ENCODE peak calls at places on chromosomes 3 and 15, in six cellular contexts. One of them, this sample, is unnamed.

GRCh38 chr3:71397046-71397445 is 186.5 kb downstream of the FOXP1 start:
- DNase-seq in adrenal gland: peak
- DNase-seq in CD8-positive, alpha-beta memory T cell: no peak
- DNase-seq in OCI-LY7: peak
- DNase-seq in mesendoderm: peak
- DNase-seq in left lung: no peak
- DNase-seq in this sample: no peak

GRCh38 chr15:41377978-41378377 is 24.3 kb downstream of the NDUFAF1 start:
- DNase-seq in left lung: no peak
- DNase-seq in mesendoderm: no peak
- DNase-seq in CD8-positive, alpha-beta memory T cell: no peak
- DNase-seq in OCI-LY7: no peak
- DNase-seq in adrenal gland: no peak
- DNase-seq in this sample: no peak

GRCh38 chr15:51751687-51752683 is 588 bp downstream of the TMOD2 start:
- DNase-seq in CD8-positive, alpha-beta memory T cell: no peak
- DNase-seq in mesendoderm: peak
- DNase-seq in OCI-LY7: no peak
- DNase-seq in adrenal gland: peak
- DNase-seq in left lung: peak
- DNase-seq in this sample: no peak

GRCh38 chr3:108804437-108804836 is 18.1 kb upstream of the TRAT1 start:
- DNase-seq in adrenal gland: no peak
- DNase-seq in OCI-LY7: no peak
- DNase-seq in CD8-positive, alpha-beta memory T cell: no peak
- DNase-seq in left lung: no peak
- DNase-seq in mesendoderm: no peak
- DNase-seq in this sample: no peak

GRCh38 chr15:72365844-72366243 is 10.0 kb downstream of the HEXA start:
- DNase-seq in adrenal gland: no peak
- DNase-seq in CD8-positive, alpha-beta memory T cell: peak
- DNase-seq in mesendoderm: no peak
- DNase-seq in left lung: no peak
- DNase-seq in OCI-LY7: peak
- DNase-seq in this sample: no peak

GRCh38 chr3:127760361-127760760 is 62.0 kb downstream of the MGLL start:
- DNase-seq in OCI-LY7: no peak
- DNase-seq in mesendoderm: no peak
- DNase-seq in CD8-positive, alpha-beta memory T cell: no peak
- DNase-seq in adrenal gland: no peak
- DNase-seq in left lung: no peak
- DNase-seq in this sample: no peak

GRCh38 chr15:51876169-51876568 is 46.7 kb downstream of the TMOD3 start:
- DNase-seq in CD8-positive, alpha-beta memory T cell: no peak
- DNase-seq in left lung: no peak
- DNase-seq in OCI-LY7: no peak
- DNase-seq in mesendoderm: no peak
- DNase-seq in adrenal gland: no peak
- DNase-seq in this sample: no peak

GRCh38 chr3:46019707-46020106 is 7.6 kb downstream of the XCR1 start:
- DNase-seq in adrenal gland: no peak
- DNase-seq in OCI-LY7: no peak
- DNase-seq in mesendoderm: no peak
- DNase-seq in CD8-positive, alpha-beta memory T cell: no peak
- DNase-seq in left lung: no peak
- DNase-seq in this sample: no peak

GRCh38 chr3:43327184-43327950 is 41.0 kb downstream of the SNRK start:
- DNase-seq in left lung: no peak
- DNase-seq in mesendoderm: no peak
- DNase-seq in OCI-LY7: no peak
- DNase-seq in CD8-positive, alpha-beta memory T cell: peak
- DNase-seq in adrenal gland: peak
- DNase-seq in this sample: no peak

GRCh38 chr15:67741313-67741712 is 84.0 kb upstream of the SKOR1 start:
- DNase-seq in adrenal gland: no peak
- DNase-seq in CD8-positive, alpha-beta memory T cell: no peak
- DNase-seq in OCI-LY7: no peak
- DNase-seq in mesendoderm: no peak
- DNase-seq in left lung: no peak
- DNase-seq in this sample: no peak

GRCh38 chr3:101142160-101142559 is 148.9 kb upstream of the ABI3BP start:
- DNase-seq in CD8-positive, alpha-beta memory T cell: no peak
- DNase-seq in OCI-LY7: no peak
- DNase-seq in adrenal gland: no peak
- DNase-seq in left lung: no peak
- DNase-seq in mesendoderm: peak
- DNase-seq in this sample: no peak

GRCh38 chr15:88878720-88879184 is 16.6 kb downstream of the HAPLN3 start:
- DNase-seq in CD8-positive, alpha-beta memory T cell: peak
- DNase-seq in OCI-LY7: peak
- DNase-seq in left lung: peak
- DNase-seq in mesendoderm: peak
- DNase-seq in adrenal gland: peak
- DNase-seq in this sample: no peak

GRCh38 chr3:15592968-15593367 is 8.4 kb downstream of the HACL1 start:
- DNase-seq in mesendoderm: no peak
- DNase-seq in adrenal gland: no peak
- DNase-seq in CD8-positive, alpha-beta memory T cell: no peak
- DNase-seq in left lung: no peak
- DNase-seq in OCI-LY7: no peak
- DNase-seq in this sample: no peak

GRCh38 chr3:55180936-55181535 is 253.2 kb upstream of the LRTM1 start:
- DNase-seq in OCI-LY7: peak
- DNase-seq in left lung: no peak
- DNase-seq in mesendoderm: no peak
- DNase-seq in CD8-positive, alpha-beta memory T cell: no peak
- DNase-seq in adrenal gland: peak
- DNase-seq in this sample: peak

GRCh38 chr3:99774467-99774866 is 43.2 kb upstream of the CMSS1 start:
- DNase-seq in left lung: no peak
- DNase-seq in OCI-LY7: no peak
- DNase-seq in mesendoderm: peak
- DNase-seq in adrenal gland: no peak
- DNase-seq in CD8-positive, alpha-beta memory T cell: no peak
- DNase-seq in this sample: peak

GRCh38 chr3:109023656-109024254 is 70.1 kb upstream of the GUCA1C start:
- DNase-seq in mesendoderm: peak
- DNase-seq in adrenal gland: peak
- DNase-seq in OCI-LY7: peak
- DNase-seq in left lung: no peak
- DNase-seq in CD8-positive, alpha-beta memory T cell: peak
- DNase-seq in this sample: peak

GRCh38 chr15:89356634-89357298 is 22.1 kb upstream of the POLG start:
- DNase-seq in OCI-LY7: peak
- DNase-seq in left lung: no peak
- DNase-seq in adrenal gland: no peak
- DNase-seq in CD8-positive, alpha-beta memory T cell: no peak
- DNase-seq in mesendoderm: no peak
- DNase-seq in this sample: no peak

GRCh38 chr3:40504636-40505430 is 1.0 kb upstream of the ZNF620 start:
- DNase-seq in left lung: no peak
- DNase-seq in CD8-positive, alpha-beta memory T cell: no peak
- DNase-seq in mesendoderm: peak
- DNase-seq in OCI-LY7: no peak
- DNase-seq in adrenal gland: peak
- DNase-seq in this sample: no peak

GRCh38 chr3:17775073-17775472 is 32.6 kb upstream of the TBC1D5 start:
- DNase-seq in CD8-positive, alpha-beta memory T cell: no peak
- DNase-seq in adrenal gland: no peak
- DNase-seq in OCI-LY7: no peak
- DNase-seq in left lung: no peak
- DNase-seq in mesendoderm: no peak
- DNase-seq in this sample: no peak

GRCh38 chr3:124770341-124771082 is 40.3 kb downstream of the UMPS start:
- DNase-seq in CD8-positive, alpha-beta memory T cell: no peak
- DNase-seq in left lung: no peak
- DNase-seq in adrenal gland: no peak
- DNase-seq in OCI-LY7: no peak
- DNase-seq in mesendoderm: no peak
- DNase-seq in this sample: no peak

GRCh38 chr3:185702564-185703225 is 116.6 kb downstream of the SENP2 start:
- DNase-seq in mesendoderm: peak
- DNase-seq in adrenal gland: no peak
- DNase-seq in OCI-LY7: no peak
- DNase-seq in CD8-positive, alpha-beta memory T cell: no peak
- DNase-seq in left lung: no peak
- DNase-seq in this sample: no peak

GRCh38 chr3:45547764-45548683 is 46.5 kb upstream of the LIMD1 start:
- DNase-seq in adrenal gland: peak
- DNase-seq in CD8-positive, alpha-beta memory T cell: no peak
- DNase-seq in left lung: no peak
- DNase-seq in OCI-LY7: no peak
- DNase-seq in mesendoderm: no peak
- DNase-seq in this sample: no peak

GRCh38 chr3:24596626-24597025 is 102.0 kb upstream of the THRB start:
- DNase-seq in mesendoderm: no peak
- DNase-seq in adrenal gland: no peak
- DNase-seq in CD8-positive, alpha-beta memory T cell: no peak
- DNase-seq in OCI-LY7: no peak
- DNase-seq in left lung: no peak
- DNase-seq in this sample: no peak

GRCh38 chr15:52183562-52184173 is 7.5 kb downstream of the GNB5 start:
- DNase-seq in left lung: no peak
- DNase-seq in mesendoderm: peak
- DNase-seq in adrenal gland: no peak
- DNase-seq in CD8-positive, alpha-beta memory T cell: no peak
- DNase-seq in OCI-LY7: peak
- DNase-seq in this sample: no peak

GRCh38 chr3:66499881-66500574 is 794 bp downstream of the LRIG1 start:
- DNase-seq in adrenal gland: peak
- DNase-seq in left lung: peak
- DNase-seq in mesendoderm: no peak
- DNase-seq in OCI-LY7: peak
- DNase-seq in CD8-positive, alpha-beta memory T cell: peak
- DNase-seq in this sample: no peak

GRCh38 chr15:45386420-45386819 is 8.1 kb upstream of the GATM start:
- DNase-seq in CD8-positive, alpha-beta memory T cell: no peak
- DNase-seq in left lung: no peak
- DNase-seq in OCI-LY7: no peak
- DNase-seq in mesendoderm: no peak
- DNase-seq in adrenal gland: no peak
- DNase-seq in this sample: no peak

GRCh38 chr3:126469479-126469878 is 6.2 kb downstream of the ZXDC start:
- DNase-seq in adrenal gland: no peak
- DNase-seq in OCI-LY7: no peak
- DNase-seq in mesendoderm: no peak
- DNase-seq in left lung: peak
- DNase-seq in CD8-positive, alpha-beta memory T cell: no peak
- DNase-seq in this sample: no peak

GRCh38 chr3:126473292-126474168 is 2.2 kb downstream of the ZXDC start:
- DNase-seq in mesendoderm: no peak
- DNase-seq in CD8-positive, alpha-beta memory T cell: no peak
- DNase-seq in left lung: no peak
- DNase-seq in adrenal gland: no peak
- DNase-seq in OCI-LY7: peak
- DNase-seq in this sample: no peak

GRCh38 chr3:126474498-126475410 is 937 bp downstream of the ZXDC start:
- DNase-seq in adrenal gland: peak
- DNase-seq in CD8-positive, alpha-beta memory T cell: peak
- DNase-seq in left lung: peak
- DNase-seq in OCI-LY7: peak
- DNase-seq in mesendoderm: peak
- DNase-seq in this sample: no peak

GRCh38 chr3:126475411-126476114 is at the start of gene ZXDC:
- DNase-seq in adrenal gland: peak
- DNase-seq in OCI-LY7: peak
- DNase-seq in mesendoderm: peak
- DNase-seq in left lung: peak
- DNase-seq in CD8-positive, alpha-beta memory T cell: peak
- DNase-seq in this sample: peak

GRCh38 chr3:126472277-126473006 is 3.2 kb downstream of the ZXDC start:
- DNase-seq in OCI-LY7: peak
- DNase-seq in CD8-positive, alpha-beta memory T cell: no peak
- DNase-seq in mesendoderm: peak
- DNase-seq in adrenal gland: peak
- DNase-seq in left lung: peak
- DNase-seq in this sample: peak
- H3K4me3 ChIP-seq in OCI-LY7: peak
- H3K4me3 ChIP-seq in CD8-positive, alpha-beta memory T cell: peak
- H3K4me3 ChIP-seq in mesendoderm: no peak
- H3K4me3 ChIP-seq in adrenal gland: no peak
- H3K4me3 ChIP-seq in left lung: no peak
- H3K4me3 ChIP-seq in this sample: peak

DNA sequence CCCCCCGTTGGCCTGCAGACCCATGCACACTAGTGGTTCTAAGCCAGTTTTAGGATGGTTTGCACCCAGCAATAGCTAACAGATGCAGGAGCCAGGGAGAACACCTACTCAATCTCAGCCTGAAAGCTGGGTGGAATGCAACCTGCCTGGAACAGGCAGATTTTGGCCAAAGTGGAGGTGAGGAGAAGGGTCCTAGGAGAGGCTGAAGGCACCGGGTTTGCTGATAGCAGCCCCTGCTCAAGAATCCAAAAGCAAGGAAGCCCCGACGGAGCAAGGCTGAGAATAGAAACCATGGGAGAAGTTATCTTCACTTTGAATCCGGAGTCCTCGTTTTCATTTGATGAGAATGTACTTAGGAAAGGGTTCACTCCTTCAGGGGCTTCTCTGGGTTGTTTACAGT is 9.9 kb downstream of the RRP9 start:
- DNase-seq in adrenal gland: no peak
- DNase-seq in CD8-positive, alpha-beta memory T cell: no peak
- DNase-seq in mesendoderm: no peak
- DNase-seq in OCI-LY7: no peak
- DNase-seq in left lung: no peak
- DNase-seq in this sample: no peak
- H3K4me3 ChIP-seq in adrenal gland: no peak
- H3K4me3 ChIP-seq in CD8-positive, alpha-beta memory T cell: no peak
- H3K4me3 ChIP-seq in mesendoderm: no peak
- H3K4me3 ChIP-seq in OCI-LY7: no peak
- H3K4me3 ChIP-seq in left lung: no peak
- H3K4me3 ChIP-seq in this sample: no peak

GRCh38 chr15:66707310-66708160 is 5.5 kb downstream of the SMAD6 start:
- DNase-seq in mesendoderm: peak
- DNase-seq in left lung: peak
- DNase-seq in adrenal gland: no peak
- DNase-seq in CD8-positive, alpha-beta memory T cell: no peak
- DNase-seq in OCI-LY7: no peak
- DNase-seq in this sample: no peak
- H3K4me3 ChIP-seq in mesendoderm: no peak
- H3K4me3 ChIP-seq in left lung: no peak
- H3K4me3 ChIP-seq in adrenal gland: no peak
- H3K4me3 ChIP-seq in CD8-positive, alpha-beta memory T cell: no peak
- H3K4me3 ChIP-seq in OCI-LY7: no peak
- H3K4me3 ChIP-seq in this sample: no peak

DNA sequence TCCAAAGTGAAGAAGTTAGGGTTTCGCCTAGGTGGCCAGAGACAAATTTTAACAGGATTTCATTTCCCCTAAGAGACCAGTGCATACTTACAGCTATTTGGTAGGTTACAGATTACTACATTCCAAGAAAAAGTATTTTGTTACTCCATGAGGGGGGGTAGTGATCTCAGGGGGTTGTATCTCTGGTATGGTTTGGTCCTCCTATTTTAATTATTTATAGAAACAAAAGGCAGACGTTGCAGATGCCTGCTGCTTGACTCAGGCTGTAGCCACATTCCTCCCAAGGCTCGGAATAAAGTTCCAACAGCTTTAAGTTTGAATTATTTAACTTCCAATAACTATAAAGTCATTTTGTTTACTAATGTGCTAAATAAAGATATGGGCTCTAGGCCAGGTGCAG is 1.3 kb upstream of the TRIM59 start:
- DNase-seq in OCI-LY7: no peak
- DNase-seq in CD8-positive, alpha-beta memory T cell: no peak
- DNase-seq in mesendoderm: peak
- DNase-seq in left lung: no peak
- DNase-seq in adrenal gland: no peak
- DNase-seq in this sample: peak
- H3K4me3 ChIP-seq in OCI-LY7: no peak
- H3K4me3 ChIP-seq in CD8-positive, alpha-beta memory T cell: no peak
- H3K4me3 ChIP-seq in mesendoderm: no peak
- H3K4me3 ChIP-seq in left lung: no peak
- H3K4me3 ChIP-seq in adrenal gland: no peak
- H3K4me3 ChIP-seq in this sample: no peak